ENCODE peak calls at places on chromosomes 12 and 14, in four cellular contexts. M, O, K and P are unnamed samples.
A peak's percentile ranks its signal among the peaks of the same experiment; 100 is the strongest.

GRCh38 chr12:2409656-2410265 is 357.0 kb downstream of the CACNA1C start:
- DNase-seq in M (no peak), O (no peak), K (no peak), P (no peak)

GRCh38 chr12:54558311-54558710 is 8.9 kb downstream of the PDE1B start:
- DNase-seq in M (no peak), O (no peak), K (no peak), P (no peak)

GRCh38 chr12:124713436-124714082 is 146.1 kb upstream of the NCOR2 start:
- DNase-seq in M (no peak), O (peak; percentile 93), K (no peak), P (no peak)

GRCh38 chr12:106760184-106760531 is 14.3 kb upstream of the RIC8B start:
- DNase-seq in M (no peak), O (peak; percentile 65), K (peak; percentile 80), P (no peak)

GRCh38 chr14:76937181-76938091 is 91.1 kb downstream of the IRF2BPL start:
- DNase-seq in M (no peak), O (no peak), K (no peak), P (no peak)

GRCh38 chr14:73521229-73521628 is 15.7 kb upstream of the ACOT1 start:
- DNase-seq in M (no peak), O (no peak), K (no peak), P (no peak)

GRCh38 chr12:109743076-109743910 is 29.7 kb downstream of the FAM222A start:
- DNase-seq in M (no peak), O (no peak), K (no peak), P (no peak)

GRCh38 chr12:110577717-110578521 is 5.2 kb downstream of the PPTC7 start:
- DNase-seq in M (no peak), O (peak; percentile 84), K (no peak), P (no peak)

GRCh38 chr12:54032627-54033100 is at the start of gene HOXC5:
- DNase-seq in M (peak; percentile 32), O (no peak), K (peak; percentile 76), P (peak; percentile 68)

GRCh38 chr12:131620946-131621681 is 89.8 kb upstream of the SFSWAP start:
- DNase-seq in M (no peak), O (no peak), K (no peak), P (no peak)

GRCh38 chr12:55925870-55926737 is 1.6 kb downstream of the PYM1 start:
- DNase-seq in M (no peak), O (no peak), K (no peak), P (no peak)

DNA sequence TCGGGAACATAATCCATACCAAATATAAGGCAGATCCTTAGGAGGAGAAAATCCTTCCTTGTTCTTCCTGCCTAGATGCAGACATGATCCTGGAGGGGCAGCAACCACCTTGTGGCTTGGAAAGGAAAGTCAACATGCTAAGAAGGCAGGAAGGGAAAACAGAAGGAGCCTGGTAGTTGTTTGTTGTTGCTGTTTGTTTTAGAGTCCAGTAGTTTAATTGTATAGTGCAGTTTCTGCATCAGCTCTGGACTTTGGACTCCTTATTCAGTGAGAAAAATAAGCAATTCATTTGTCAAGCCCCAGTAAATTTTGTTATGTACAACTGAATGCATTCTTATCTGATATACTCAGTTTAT is 45.7 kb upstream of the APPL2 start:
- DNase-seq in M (peak; percentile 40), O (no peak), K (no peak), P (no peak)
- TF ChIP-seq ZNF274 in M (no peak), O (no peak), K (no peak), P (no peak)

GRCh38 chr14:80658155-80658554 is 283.4 kb downstream of the CEP128 start:
- DNase-seq in M (no peak), O (no peak), K (no peak), P (no peak)

GRCh38 chr14:80658733-80659132 is 282.8 kb downstream of the CEP128 start:
- DNase-seq in M (peak; percentile 79), O (no peak), K (no peak), P (no peak)

GRCh38 chr14:80653951-80654350 is 287.6 kb downstream of the CEP128 start:
- DNase-seq in M (no peak), O (no peak), K (no peak), P (no peak)
- TF ChIP-seq SUZ12 in M (no peak), O (no peak), K (no peak), P (no peak)

GRCh38 chr14:104970231-104971068 is 7.7 kb downstream of the AHNAK2 start:
- DNase-seq in M (no peak), O (no peak), K (no peak), P (no peak)
- TF ChIP-seq ZNF274 in M (no peak), O (no peak), K (no peak), P (no peak)

GRCh38 chr14:51931308-51931707 is 58.0 kb upstream of the RTRAF start:
- DNase-seq in M (no peak), O (no peak), K (no peak), P (no peak)
- TF ChIP-seq SUZ12 in M (no peak), O (no peak), K (no peak), P (no peak)

GRCh38 chr14:52472728-52473127 is 79.6 kb downstream of the TXNDC16 start:
- DNase-seq in M (no peak), O (no peak), K (no peak), P (no peak)

GRCh38 chr14:52467515-52468266 is 84.6 kb downstream of the TXNDC16 start:
- DNase-seq in M (no peak), O (no peak), K (no peak), P (no peak)

GRCh38 chr14:52473557-52473956 is 78.7 kb downstream of the TXNDC16 start:
- DNase-seq in M (peak; percentile 44), O (no peak), K (peak; percentile 3), P (no peak)
- TF ChIP-seq ZNF274 in M (no peak), O (no peak), K (no peak), P (no peak)

GRCh38 chr12:77218278-77218677 is 152.9 kb upstream of the E2F7 start:
- DNase-seq in M (no peak), O (no peak), K (no peak), P (no peak)
- TF ChIP-seq SUZ12 in M (no peak), O (no peak), K (no peak), P (no peak)

GRCh38 chr12:119153477-119154434 is 25.0 kb upstream of the HSPB8 start:
- DNase-seq in M (no peak), O (no peak), K (peak; percentile 97), P (peak; percentile 93)
- TF ChIP-seq ZNF274 in M (no peak), O (no peak), K (no peak), P (no peak)

GRCh38 chr14:102629700-102630365 is 37.4 kb downstream of the RCOR1 start:
- DNase-seq in M (no peak), O (no peak), K (no peak), P (no peak)
- TF ChIP-seq SUZ12 in M (no peak), O (no peak), K (no peak), P (no peak)

GRCh38 chr12:119206348-119207075 is 27.8 kb downstream of the HSPB8 start:
- DNase-seq in M (no peak), O (no peak), K (no peak), P (no peak)
- TF ChIP-seq ZNF274 in M (no peak), O (no peak), K (no peak), P (no peak)

GRCh38 chr12:120579179-120579578 is 2.0 kb downstream of the POP5 start:
- DNase-seq in M (no peak), O (no peak), K (no peak), P (no peak)

GRCh38 chr12:120573560-120573959 is 7.6 kb downstream of the POP5 start:
- DNase-seq in M (no peak), O (no peak), K (no peak), P (no peak)

GRCh38 chr12:120571299-120571698 is 9.9 kb downstream of the POP5 start:
- DNase-seq in M (no peak), O (no peak), K (no peak), P (no peak)

GRCh38 chr12:120574106-120574505 is 7.1 kb downstream of the POP5 start:
- DNase-seq in M (no peak), O (no peak), K (no peak), P (no peak)
- TF ChIP-seq SUZ12 in M (no peak), O (no peak), K (no peak), P (no peak)